ENCODE peak calls at places on chromosome 17, in six cellular contexts. P is CD8-positive, alpha-beta T cell; F is CD4-positive, alpha-beta memory T cell; Q is GM23248; B is PC-3; X is AG04450. I is an unnamed sample.

GRCh38 chr17:72199256-72199655 is 78.4 kb downstream of the SOX9 start:
- DNase-seq in P (no peak), F (no peak), Q (no peak), B (no peak), X (no peak), I (no peak)

GRCh38 chr17:4852504-4853075 is 19.4 kb downstream of the MINK1 start:
- DNase-seq in P (no peak), F (peak), Q (peak), B (peak), X (peak), I (no peak)

GRCh38 chr17:63530557-63531021 is 7.4 kb downstream of the KCNH6 start:
- DNase-seq in P (no peak), F (no peak), Q (no peak), B (no peak), X (no peak), I (no peak)

GRCh38 chr17:64457156-64457555 is 8.2 kb downstream of the MILR1 start:
- DNase-seq in P (no peak), F (no peak), Q (peak), B (no peak), X (no peak), I (no peak)

GRCh38 chr17:77909236-77909635 is 49.3 kb upstream of the TNRC6C start:
- DNase-seq in P (no peak), F (no peak), Q (no peak), B (no peak), X (no peak), I (no peak)

GRCh38 chr17:57892820-57893595 is 43.2 kb upstream of the MRPS23 start:
- DNase-seq in P (no peak), F (no peak), Q (peak), B (peak), X (peak), I (peak)

GRCh38 chr17:28957277-28957991 is 6.1 kb upstream of the PHF12 start:
- DNase-seq in P (no peak), F (no peak), Q (no peak), B (no peak), X (no peak), I (no peak)

GRCh38 chr17:72702136-72702735 is 390.3 kb downstream of the SLC39A11 start:
- DNase-seq in P (no peak), F (no peak), Q (peak), B (peak), X (no peak), I (no peak)

GRCh38 chr17:72183194-72183685 is 62.4 kb downstream of the SOX9 start:
- DNase-seq in P (no peak), F (no peak), Q (no peak), B (peak), X (no peak), I (no peak)

GRCh38 chr17:33667052-33667509 is 374.0 kb upstream of the ASIC2 start:
- DNase-seq in P (no peak), F (peak), Q (no peak), B (peak), X (no peak), I (no peak)

GRCh38 chr17:49290690-49291326 is 60.2 kb upstream of the PHOSPHO1 start:
- DNase-seq in P (no peak), F (no peak), Q (peak), B (peak), X (no peak), I (no peak)

GRCh38 chr17:64306850-64307463 is 43.9 kb upstream of the TEX2 start:
- DNase-seq in P (peak), F (peak), Q (peak), B (peak), X (peak), I (peak)

GRCh38 chr17:12664894-12665262 is 812 bp upstream of the MYOCD start:
- DNase-seq in P (no peak), F (no peak), Q (peak), B (no peak), X (no peak), I (no peak)

GRCh38 chr17:2108170-2108569 is 53.3 kb downstream of the HIC1 start:
- DNase-seq in P (no peak), F (no peak), Q (peak), B (no peak), X (no peak), I (no peak)

GRCh38 chr17:59260724-59261123 is 40.4 kb downstream of the GDPD1 start:
- DNase-seq in P (no peak), F (no peak), Q (no peak), B (no peak), X (no peak), I (no peak)

GRCh38 chr17:50134206-50135110 is 4.5 kb upstream of the SAMD14 start:
- DNase-seq in P (no peak), F (no peak), Q (peak), B (no peak), X (no peak), I (no peak)

GRCh38 chr17:70314096-70314495 is 144.8 kb downstream of the KCNJ2 start:
- DNase-seq in P (no peak), F (no peak), Q (peak), B (no peak), X (peak), I (no peak)

GRCh38 chr17:35082073-35082657 is 18.7 kb upstream of the RFFL start:
- DNase-seq in P (no peak), F (no peak), Q (peak), B (peak), X (peak), I (peak)

GRCh38 chr17:64230551-64231408 is 32.3 kb downstream of the TEX2 start:
- DNase-seq in P (no peak), F (no peak), Q (peak), B (peak), X (peak), I (peak)

GRCh38 chr17:76994237-76994637 is 126.0 kb downstream of the MGAT5B start:
- DNase-seq in P (no peak), F (no peak), Q (no peak), B (no peak), X (no peak), I (no peak)

GRCh38 chr17:66542183-66542966 is 240.0 kb downstream of the PRKCA start:
- DNase-seq in P (no peak), F (no peak), Q (peak), B (peak), X (no peak), I (peak)
- H3K4me3 ChIP-seq in P (no peak), F (no peak), Q (peak), B (peak), X (no peak), I (no peak)

DNA sequence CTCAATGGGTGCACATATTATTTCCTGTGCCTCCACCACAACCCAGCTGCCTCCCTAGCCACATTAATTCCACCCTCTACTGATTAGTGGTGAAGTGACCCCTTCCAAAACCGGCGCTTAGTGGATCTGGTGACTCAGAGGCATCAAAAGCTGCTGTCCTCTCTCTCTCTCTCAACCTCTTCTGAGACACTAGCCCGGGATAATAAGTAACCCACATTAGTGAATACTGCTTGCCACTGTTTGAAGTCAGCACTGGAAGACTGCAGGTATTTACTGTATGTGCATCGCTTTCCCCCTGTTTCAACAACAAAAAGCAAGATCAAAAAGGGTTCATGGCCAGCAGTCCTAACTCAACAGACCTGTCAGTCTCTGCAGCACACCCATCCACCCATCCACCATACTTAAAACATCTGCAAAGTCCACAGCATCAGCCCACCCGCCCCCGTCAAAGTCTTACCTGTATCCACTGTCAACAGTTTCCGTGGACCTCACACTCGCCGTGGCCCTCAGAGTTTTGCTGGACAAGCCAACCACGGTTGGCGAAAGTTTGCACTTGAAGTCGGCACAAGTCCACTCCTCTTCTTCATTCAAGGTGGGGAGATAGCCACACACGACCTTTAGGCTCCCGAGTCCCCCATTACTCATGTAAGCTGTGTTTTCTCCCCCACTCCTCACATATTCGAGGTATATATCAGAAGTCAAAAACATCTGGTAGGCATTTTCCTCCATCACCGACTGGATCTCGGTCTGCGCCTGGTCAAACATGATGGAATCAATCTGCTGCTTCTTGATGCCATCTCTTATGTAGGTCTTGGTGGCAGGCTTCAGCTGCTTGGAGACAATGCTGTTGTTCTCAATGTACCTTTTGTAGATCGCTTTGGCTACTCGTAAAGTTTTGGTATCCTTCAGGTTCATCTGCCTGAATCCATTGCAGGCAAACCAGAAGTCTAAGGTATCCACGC is 3.8 kb downstream of the AXIN2 start:
- DNase-seq in P (no peak), F (peak), Q (peak), B (no peak), X (no peak), I (no peak)
- H3K4me3 ChIP-seq in P (no peak), F (peak), Q (no peak), B (no peak), X (no peak), I (no peak)

GRCh38 chr17:7575959-7576358 is 3.5 kb upstream of the CD68 start:
- DNase-seq in P (no peak), F (no peak), Q (no peak), B (no peak), X (no peak), I (no peak)
- H3K4me3 ChIP-seq in P (no peak), F (no peak), Q (peak), B (peak), X (peak), I (no peak)

GRCh38 chr17:80081596-80081995 is 19.8 kb upstream of the GAA start:
- DNase-seq in P (no peak), F (no peak), Q (no peak), B (no peak), X (no peak), I (no peak)

GRCh38 chr17:80080081-80080480 is 21.3 kb upstream of the GAA start:
- DNase-seq in P (no peak), F (no peak), Q (peak), B (no peak), X (no peak), I (no peak)

GRCh38 chr17:80084773-80085172 is 16.6 kb upstream of the GAA start:
- DNase-seq in P (no peak), F (no peak), Q (no peak), B (no peak), X (no peak), I (no peak)

GRCh38 chr17:80083136-80083661 is 18.2 kb upstream of the GAA start:
- DNase-seq in P (no peak), F (no peak), Q (no peak), B (no peak), X (no peak), I (no peak)

GRCh38 chr17:80082403-80083135 is 18.8 kb upstream of the GAA start:
- DNase-seq in P (peak), F (peak), Q (peak), B (peak), X (peak), I (no peak)
- H3K4me3 ChIP-seq in P (no peak), F (no peak), Q (peak), B (peak), X (no peak), I (no peak)

DNA sequence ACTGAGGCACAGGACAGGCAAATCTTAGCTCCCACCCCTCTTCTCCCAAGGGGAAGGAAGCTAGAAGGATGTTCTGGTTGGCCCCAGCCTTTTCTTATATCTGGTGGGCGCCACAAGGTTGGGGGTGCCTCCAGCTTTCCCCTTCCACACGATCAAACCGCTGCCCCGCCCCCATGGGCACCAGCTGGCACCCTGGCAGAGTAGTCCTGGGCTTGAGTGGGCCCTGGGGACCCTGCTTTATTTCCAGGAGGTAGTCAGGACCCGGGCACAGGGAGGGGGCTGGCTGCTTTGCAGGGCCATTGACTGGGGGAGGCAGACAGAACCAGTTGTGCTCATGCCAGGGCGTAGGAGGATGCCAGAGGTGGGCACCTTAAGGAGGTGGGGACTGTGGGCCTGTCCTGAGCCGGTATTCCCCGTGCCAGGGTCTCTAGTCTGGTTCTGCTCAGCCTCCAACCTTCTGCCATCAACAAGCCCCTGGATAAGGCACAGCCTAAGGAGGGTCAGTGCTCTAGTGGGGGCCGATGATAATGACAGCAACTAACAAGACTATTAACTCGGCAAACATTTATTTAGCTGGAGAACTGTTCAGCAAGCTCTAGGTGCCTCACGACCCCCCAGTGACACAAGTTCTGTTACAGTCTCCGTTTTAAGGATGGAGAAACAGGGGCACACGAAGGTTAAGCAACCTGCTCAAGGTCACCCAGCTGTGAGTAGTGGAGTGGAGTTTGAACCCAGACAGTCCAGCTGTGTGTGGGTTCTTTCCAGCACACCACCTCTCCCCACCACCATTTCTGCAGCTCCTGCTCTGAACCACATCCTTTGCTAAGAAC is 7.6 kb upstream of the PPP1R1B start:
- DNase-seq in P (no peak), F (no peak), Q (no peak), B (no peak), X (no peak), I (no peak)
- H3K4me3 ChIP-seq in P (no peak), F (no peak), Q (peak), B (peak), X (no peak), I (no peak)

DNA sequence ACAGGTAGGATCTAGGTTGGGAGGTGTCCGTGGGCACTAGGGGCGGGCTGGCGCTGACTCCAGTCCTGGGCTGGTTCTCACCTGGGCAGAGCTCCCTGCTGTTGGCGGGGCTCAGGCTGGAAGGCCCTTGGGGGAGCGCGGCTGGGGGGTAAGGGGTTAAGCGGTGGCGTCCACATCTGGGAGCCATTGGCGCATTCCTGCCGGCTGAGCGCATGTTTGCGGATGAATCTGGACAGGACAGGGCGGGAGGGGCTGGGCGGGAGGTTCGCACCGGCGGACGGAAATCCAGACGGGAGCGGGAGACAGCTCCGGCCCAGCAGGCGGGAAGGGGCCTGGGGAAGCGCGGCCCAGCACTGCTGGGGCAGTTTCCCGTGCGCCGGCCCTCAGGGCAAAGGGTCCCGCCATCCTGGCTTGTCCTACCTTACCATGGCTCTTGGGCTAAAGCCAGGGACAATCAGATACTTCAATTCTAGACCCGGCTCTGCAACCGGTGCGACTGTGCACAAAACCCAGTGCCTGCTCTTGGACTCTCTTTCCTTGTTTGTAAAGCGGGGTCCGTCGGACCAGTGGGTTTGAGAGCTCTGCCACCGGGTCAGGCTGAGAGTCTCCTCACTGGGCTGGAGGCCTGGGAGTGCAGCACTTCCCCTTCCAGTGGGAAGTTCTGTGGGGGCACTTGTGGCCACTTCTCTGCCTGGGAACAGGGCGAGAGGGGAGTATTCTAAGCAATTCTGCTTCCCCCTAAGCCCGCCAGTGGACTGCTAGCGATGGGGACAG is 7.8 kb downstream of the RARA start:
- DNase-seq in P (no peak), F (no peak), Q (peak), B (peak), X (peak), I (no peak)
- H3K4me3 ChIP-seq in P (no peak), F (no peak), Q (peak), B (peak), X (peak), I (peak)

I was measured in retinal pigment epithelial cell.